ENCODE peak calls at places on chromosomes 4 and X, in four cellular contexts. J is K562, V is GM12878, P is IMR-90. E is an unnamed sample.
A peak's percentile ranks its signal among the peaks of the same experiment; 100 is the strongest.

GRCh38 chr4:61783050-61783449 is 582.9 kb downstream of the ADGRL3 start:
- DNase-seq in J (no peak), V (no peak), P (no peak), E (no peak)

GRCh38 chr4:69823481-69824186 is 36.3 kb downstream of the SULT1E1 start:
- DNase-seq in J (no peak), V (no peak), P (peak; percentile 6), E (peak; percentile 76)

GRCh38 chr4:166625018-166625637 is 609.2 kb downstream of the SPOCK3 start:
- DNase-seq in J (no peak), V (no peak), P (no peak), E (no peak)

GRCh38 chr4:146134761-146135160 is 40.8 kb upstream of the LSM6 start:
- DNase-seq in J (no peak), V (no peak), P (no peak), E (peak; percentile 33)

GRCh38 chrX:37745354-37745753 is 34.5 kb upstream of the CYBB start:
- DNase-seq in J (peak; percentile 66), V (peak; percentile 53), P (peak; percentile 61), E (peak; percentile 51)

GRCh38 chr4:173119818-173120217 is 48.8 kb upstream of the GALNT7 start:
- DNase-seq in J (no peak), V (no peak), P (no peak), E (no peak)

GRCh38 chrX:130110379-130111219 is at the start of gene ELF4:
- DNase-seq in J (peak; percentile 80), V (no peak), P (peak; percentile 37), E (no peak)

GRCh38 chrX:47748576-47748975 is 88.1 kb upstream of the ZNF81 start:
- DNase-seq in J (no peak), V (no peak), P (no peak), E (no peak)

GRCh38 chr4:143668930-143669553 is 31.4 kb downstream of the FREM3 start:
- DNase-seq in J (no peak), V (peak; percentile 27), P (no peak), E (no peak)

DNA sequence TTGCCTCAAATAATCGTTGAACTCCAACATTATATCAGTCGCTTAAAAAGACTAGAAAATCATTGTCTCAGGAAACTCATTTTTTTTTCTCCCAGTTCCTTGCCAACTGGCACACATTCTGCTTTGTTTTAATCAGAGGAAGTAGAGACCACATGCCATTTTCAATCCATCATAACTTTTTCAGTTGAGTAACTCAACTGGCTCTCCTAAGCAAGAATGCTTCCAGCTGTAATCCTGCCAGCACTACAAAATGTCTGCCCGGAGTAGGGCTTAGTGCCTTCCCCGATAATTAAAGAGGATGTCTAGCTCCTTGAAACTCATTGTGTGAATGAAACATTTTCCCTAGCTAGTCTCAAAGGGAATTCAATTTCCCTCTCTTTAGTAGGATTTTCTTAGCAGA is 33.0 kb downstream of the FREM3 start:
- DNase-seq in J (no peak), V (no peak), P (peak; percentile 1), E (peak; percentile 96)
- TF ChIP-seq FOS in J (no peak), V (no peak), P (no peak), E (no peak)

GRCh38 chr4:176588436-176588835 is 204.3 kb downstream of the VEGFC start:
- DNase-seq in J (no peak), V (no peak), P (no peak), E (no peak)

GRCh38 chr4:176587920-176588319 is 204.8 kb downstream of the VEGFC start:
- DNase-seq in J (no peak), V (no peak), P (peak; percentile 83), E (no peak)

GRCh38 chr4:176579233-176579632 is 213.5 kb downstream of the VEGFC start:
- DNase-seq in J (no peak), V (no peak), P (no peak), E (no peak)

GRCh38 chr4:176583278-176583677 is 209.4 kb downstream of the VEGFC start:
- DNase-seq in J (no peak), V (no peak), P (no peak), E (no peak)

DNA sequence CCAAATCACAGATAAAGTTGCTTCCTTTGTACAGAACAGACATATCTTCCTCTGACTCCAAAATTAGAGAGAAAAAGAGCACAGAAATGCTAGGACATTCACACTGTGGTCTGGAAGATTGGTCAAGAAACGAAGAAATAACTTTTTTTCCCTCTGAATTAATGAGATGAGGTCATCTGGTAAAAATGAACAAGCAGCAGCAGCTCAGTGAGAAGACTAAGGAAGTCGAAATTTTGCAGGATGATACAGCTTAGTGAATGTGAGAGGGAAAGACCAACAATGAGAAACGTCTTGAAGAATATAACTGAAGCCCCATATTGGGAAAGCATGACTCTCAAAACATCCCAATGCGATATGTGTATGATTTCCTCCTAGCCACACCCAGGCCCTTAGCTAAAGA is 208.7 kb downstream of the VEGFC start:
- DNase-seq in J (no peak), V (no peak), P (peak; percentile 20), E (no peak)
- TF ChIP-seq FOS in J (no peak), V (no peak), P (no peak), E (no peak)

GRCh38 chr4:38621004-38621684 is 42.9 kb upstream of the KLF3 start:
- DNase-seq in J (peak; percentile 43), V (no peak), P (peak; percentile 87), E (no peak)

GRCh38 chr4:38623260-38623659 is 40.7 kb upstream of the KLF3 start:
- DNase-seq in J (no peak), V (no peak), P (no peak), E (no peak)

GRCh38 chr4:38620527-38620926 is 43.5 kb upstream of the KLF3 start:
- DNase-seq in J (no peak), V (no peak), P (no peak), E (no peak)

GRCh38 chr4:38621831-38622230 is 42.2 kb upstream of the KLF3 start:
- DNase-seq in J (no peak), V (no peak), P (no peak), E (no peak)

DNA sequence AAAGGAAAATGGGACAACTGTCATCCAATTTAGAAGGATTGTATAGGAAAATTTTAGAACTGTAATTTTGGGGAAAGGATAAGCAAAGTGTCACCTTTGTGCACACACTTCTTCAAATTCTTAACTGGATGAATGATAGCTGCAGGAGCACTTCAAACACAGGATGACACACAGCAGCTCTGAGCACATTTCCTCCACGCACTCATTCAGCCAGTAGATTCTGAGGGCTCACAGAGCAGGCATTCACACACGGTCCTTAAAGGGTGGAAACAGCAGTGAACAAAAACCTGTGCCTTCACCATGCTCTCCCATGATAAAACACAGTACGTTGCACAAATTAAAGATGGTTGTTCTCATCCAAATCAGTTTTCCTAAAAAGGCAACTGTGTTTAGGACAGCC is 38.5 kb upstream of the KLF3 start:
- DNase-seq in J (no peak), V (no peak), P (no peak), E (no peak)
- TF ChIP-seq FOS in J (no peak), V (no peak), P (no peak), E (no peak)

GRCh38 chr4:95289028-95289634 is 259.6 kb downstream of the UNC5C start:
- DNase-seq in J (peak; percentile 58), V (no peak), P (peak; percentile 16), E (peak; percentile 92)
- TF ChIP-seq FOS in J (peak; percentile 28), V (no peak), P (no peak), E (peak; percentile 88)

GRCh38 chr4:20589436-20589835 is 110.8 kb upstream of the PACRGL start:
- DNase-seq in J (no peak), V (no peak), P (no peak), E (peak; percentile 12)
- TF ChIP-seq FOS in J (no peak), V (no peak), P (no peak), E (no peak)

GRCh38 chr4:130559268-130559667 is 1463.3 kb downstream of the C4orf33 start:
- DNase-seq in J (no peak), V (no peak), P (no peak), E (no peak)

GRCh38 chr4:130568746-130569145 is 1472.8 kb downstream of the C4orf33 start:
- DNase-seq in J (no peak), V (no peak), P (no peak), E (no peak)

GRCh38 chr4:130563891-130564418 is 1468.0 kb downstream of the C4orf33 start:
- DNase-seq in J (no peak), V (no peak), P (no peak), E (no peak)

DNA sequence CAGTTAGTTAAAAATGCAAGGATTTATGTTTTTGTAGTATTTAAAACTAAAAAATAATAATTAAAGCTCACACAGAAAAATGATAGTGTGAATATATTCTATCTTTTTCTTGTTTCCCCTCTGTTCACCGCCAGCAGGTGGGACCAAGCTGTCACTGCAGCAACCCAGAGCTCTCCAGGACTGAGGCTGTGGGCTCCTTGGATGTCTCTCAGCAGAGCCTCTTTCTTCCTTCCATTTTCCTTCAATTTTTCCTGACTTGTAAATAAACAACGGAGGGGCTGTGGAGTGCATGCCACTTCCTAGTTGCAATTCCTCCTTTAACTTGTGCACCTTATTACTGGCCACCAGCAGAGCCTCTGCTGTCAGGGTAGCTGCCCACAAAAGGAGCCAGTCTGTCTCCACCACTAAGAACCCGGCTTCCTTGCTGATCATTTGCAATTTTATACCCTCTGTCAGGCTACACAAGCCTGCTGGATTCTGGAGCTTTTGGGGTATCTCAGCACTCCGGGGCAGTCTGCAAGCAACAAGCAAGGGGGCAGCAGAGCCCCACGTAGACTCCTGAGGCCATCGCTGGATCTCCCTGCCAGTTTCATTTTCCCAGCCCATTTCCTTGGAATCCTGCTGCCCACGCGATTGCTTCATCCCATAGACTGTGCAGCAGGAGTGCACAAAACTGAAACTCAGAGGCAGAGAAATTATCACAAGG is 1467.4 kb downstream of the C4orf33 start:
- DNase-seq in J (no peak), V (no peak), P (peak; percentile 72), E (peak; percentile 73)
- TF ChIP-seq FOS in J (no peak), V (no peak), P (no peak), E (no peak)

DNA sequence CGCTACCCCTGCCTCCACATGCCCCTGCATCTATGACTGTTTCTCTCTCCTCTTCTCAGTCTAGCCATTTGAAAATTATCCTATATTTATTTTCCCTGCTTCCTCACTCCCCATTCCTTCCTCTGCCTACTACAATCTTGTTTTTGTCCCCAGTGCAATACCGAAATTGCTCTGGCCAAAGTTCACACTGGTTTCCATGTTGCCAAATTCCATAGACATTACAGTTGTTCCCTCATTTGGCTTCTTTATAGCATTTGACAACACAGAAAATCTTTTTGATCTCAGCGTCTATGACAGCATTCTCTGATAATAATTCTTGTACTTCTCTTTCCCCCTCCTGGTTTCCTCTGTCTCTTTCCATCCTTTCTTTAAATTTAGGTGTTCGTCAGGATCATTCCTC is 99.4 kb downstream of the GPR82 start:
- DNase-seq in J (no peak), V (no peak), P (no peak), E (no peak)
- TF ChIP-seq FOS in J (no peak), V (no peak), P (no peak), E (no peak)

GRCh38 chr4:113882668-113883067 is 96.8 kb downstream of the ARSJ start:
- DNase-seq in J (no peak), V (no peak), P (peak; percentile 49), E (peak; percentile 97)
- TF ChIP-seq FOS in J (no peak), V (no peak), P (no peak), E (peak; percentile 61)

E was measured in endothelial cell of umbilical vein.